ENCODE peak calls at places on chromosome 15, in four cellular contexts. One of them, this sample, is unnamed.

GRCh38 chr15:85477061-85477460 is 96.7 kb downstream of the AKAP13 start:
- DNase-seq in NCI-H1105: no peak
- DNase-seq in stimulated activated CD4-positive, alpha-beta T cell treated with anti-CD3 and anti-CD28 coated beads, Interleukin-12 subunit alpha, Interleukin-12 subunit beta, amount 100 ng/mL, for 4 hours: no peak
- DNase-seq in fibroblast of pulmonary artery: no peak
- DNase-seq in this sample: no peak

GRCh38 chr15:38690221-38690620 is 125.6 kb upstream of the RASGRP1 start:
- DNase-seq in NCI-H1105: no peak
- DNase-seq in stimulated activated CD4-positive, alpha-beta T cell treated with anti-CD3 and anti-CD28 coated beads, Interleukin-12 subunit alpha, Interleukin-12 subunit beta, amount 100 ng/mL, for 4 hours: no peak
- DNase-seq in fibroblast of pulmonary artery: no peak
- DNase-seq in this sample: no peak

GRCh38 chr15:90817117-90818057 is 51.0 kb upstream of the FURIN start:
- DNase-seq in NCI-H1105: no peak
- DNase-seq in stimulated activated CD4-positive, alpha-beta T cell treated with anti-CD3 and anti-CD28 coated beads, Interleukin-12 subunit alpha, Interleukin-12 subunit beta, amount 100 ng/mL, for 4 hours: no peak
- DNase-seq in fibroblast of pulmonary artery: no peak
- DNase-seq in this sample: no peak

GRCh38 chr15:48427960-48428547 is 96.8 kb downstream of the DUT start:
- DNase-seq in NCI-H1105: no peak
- DNase-seq in stimulated activated CD4-positive, alpha-beta T cell treated with anti-CD3 and anti-CD28 coated beads, Interleukin-12 subunit alpha, Interleukin-12 subunit beta, amount 100 ng/mL, for 4 hours: no peak
- DNase-seq in fibroblast of pulmonary artery: peak; percentile 26
- DNase-seq in this sample: no peak

GRCh38 chr15:70050970-70051369 is 46.7 kb downstream of the TLE3 start:
- DNase-seq in NCI-H1105: no peak
- DNase-seq in stimulated activated CD4-positive, alpha-beta T cell treated with anti-CD3 and anti-CD28 coated beads, Interleukin-12 subunit alpha, Interleukin-12 subunit beta, amount 100 ng/mL, for 4 hours: no peak
- DNase-seq in fibroblast of pulmonary artery: no peak
- DNase-seq in this sample: no peak

GRCh38 chr15:60009124-60009523 is 5.0 kb downstream of the FOXB1 start:
- DNase-seq in NCI-H1105: peak; percentile 66
- DNase-seq in stimulated activated CD4-positive, alpha-beta T cell treated with anti-CD3 and anti-CD28 coated beads, Interleukin-12 subunit alpha, Interleukin-12 subunit beta, amount 100 ng/mL, for 4 hours: no peak
- DNase-seq in fibroblast of pulmonary artery: no peak
- DNase-seq in this sample: no peak

GRCh38 chr15:96720251-96720650 is 389.8 kb downstream of the NR2F2 start:
- DNase-seq in NCI-H1105: no peak
- DNase-seq in stimulated activated CD4-positive, alpha-beta T cell treated with anti-CD3 and anti-CD28 coated beads, Interleukin-12 subunit alpha, Interleukin-12 subunit beta, amount 100 ng/mL, for 4 hours: no peak
- DNase-seq in fibroblast of pulmonary artery: no peak
- DNase-seq in this sample: no peak

GRCh38 chr15:74978503-74978902 is 16.9 kb upstream of the SCAMP5 start:
- DNase-seq in NCI-H1105: no peak
- DNase-seq in stimulated activated CD4-positive, alpha-beta T cell treated with anti-CD3 and anti-CD28 coated beads, Interleukin-12 subunit alpha, Interleukin-12 subunit beta, amount 100 ng/mL, for 4 hours: no peak
- DNase-seq in fibroblast of pulmonary artery: peak; percentile 22
- DNase-seq in this sample: peak; percentile 56

GRCh38 chr15:50945725-50946124 is 37.2 kb downstream of the AP4E1 start:
- DNase-seq in NCI-H1105: no peak
- DNase-seq in stimulated activated CD4-positive, alpha-beta T cell treated with anti-CD3 and anti-CD28 coated beads, Interleukin-12 subunit alpha, Interleukin-12 subunit beta, amount 100 ng/mL, for 4 hours: no peak
- DNase-seq in fibroblast of pulmonary artery: peak; percentile 46
- DNase-seq in this sample: no peak

GRCh38 chr15:28786521-28786920 is 61.9 kb downstream of the GOLGA6L7 start:
- DNase-seq in NCI-H1105: no peak
- DNase-seq in stimulated activated CD4-positive, alpha-beta T cell treated with anti-CD3 and anti-CD28 coated beads, Interleukin-12 subunit alpha, Interleukin-12 subunit beta, amount 100 ng/mL, for 4 hours: no peak
- DNase-seq in fibroblast of pulmonary artery: peak; percentile 80
- DNase-seq in this sample: peak; percentile 53

GRCh38 chr15:29037997-29038700 is 152.4 kb downstream of the APBA2 start:
- DNase-seq in NCI-H1105: no peak
- DNase-seq in stimulated activated CD4-positive, alpha-beta T cell treated with anti-CD3 and anti-CD28 coated beads, Interleukin-12 subunit alpha, Interleukin-12 subunit beta, amount 100 ng/mL, for 4 hours: no peak
- DNase-seq in fibroblast of pulmonary artery: no peak
- DNase-seq in this sample: no peak

GRCh38 chr15:76217029-76217866 is 94.0 kb downstream of the ETFA start:
- DNase-seq in NCI-H1105: no peak
- DNase-seq in stimulated activated CD4-positive, alpha-beta T cell treated with anti-CD3 and anti-CD28 coated beads, Interleukin-12 subunit alpha, Interleukin-12 subunit beta, amount 100 ng/mL, for 4 hours: no peak
- DNase-seq in fibroblast of pulmonary artery: peak; percentile 57
- DNase-seq in this sample: peak; percentile 29

GRCh38 chr15:90870354-90871096 is 2.1 kb downstream of the FURIN start:
- DNase-seq in NCI-H1105: no peak
- DNase-seq in stimulated activated CD4-positive, alpha-beta T cell treated with anti-CD3 and anti-CD28 coated beads, Interleukin-12 subunit alpha, Interleukin-12 subunit beta, amount 100 ng/mL, for 4 hours: no peak
- DNase-seq in fibroblast of pulmonary artery: peak; percentile 37
- DNase-seq in this sample: peak; percentile 42

GRCh38 chr15:29043731-29044485 is 158.1 kb downstream of the APBA2 start:
- DNase-seq in NCI-H1105: no peak
- DNase-seq in stimulated activated CD4-positive, alpha-beta T cell treated with anti-CD3 and anti-CD28 coated beads, Interleukin-12 subunit alpha, Interleukin-12 subunit beta, amount 100 ng/mL, for 4 hours: no peak
- DNase-seq in fibroblast of pulmonary artery: peak; percentile 43
- DNase-seq in this sample: peak; percentile 28

GRCh38 chr15:65086680-65087111 is 10.2 kb downstream of the KBTBD13 start:
- DNase-seq in NCI-H1105: no peak
- DNase-seq in stimulated activated CD4-positive, alpha-beta T cell treated with anti-CD3 and anti-CD28 coated beads, Interleukin-12 subunit alpha, Interleukin-12 subunit beta, amount 100 ng/mL, for 4 hours: no peak
- DNase-seq in fibroblast of pulmonary artery: no peak
- DNase-seq in this sample: no peak

GRCh38 chr15:31013863-31014607 is 22.6 kb upstream of the MTMR10 start:
- DNase-seq in NCI-H1105: no peak
- DNase-seq in stimulated activated CD4-positive, alpha-beta T cell treated with anti-CD3 and anti-CD28 coated beads, Interleukin-12 subunit alpha, Interleukin-12 subunit beta, amount 100 ng/mL, for 4 hours: no peak
- DNase-seq in fibroblast of pulmonary artery: no peak
- DNase-seq in this sample: no peak

GRCh38 chr15:56765252-56765651 is 31.9 kb upstream of the ZNF280D start:
- DNase-seq in NCI-H1105: no peak
- DNase-seq in stimulated activated CD4-positive, alpha-beta T cell treated with anti-CD3 and anti-CD28 coated beads, Interleukin-12 subunit alpha, Interleukin-12 subunit beta, amount 100 ng/mL, for 4 hours: no peak
- DNase-seq in fibroblast of pulmonary artery: peak; percentile 92
- DNase-seq in this sample: peak; percentile 84

GRCh38 chr15:29914441-29915053 is 92.3 kb upstream of the TJP1 start:
- DNase-seq in NCI-H1105: no peak
- DNase-seq in stimulated activated CD4-positive, alpha-beta T cell treated with anti-CD3 and anti-CD28 coated beads, Interleukin-12 subunit alpha, Interleukin-12 subunit beta, amount 100 ng/mL, for 4 hours: no peak
- DNase-seq in fibroblast of pulmonary artery: no peak
- DNase-seq in this sample: no peak

GRCh38 chr15:77026501-77027110 is 31.7 kb downstream of the PSTPIP1 start:
- DNase-seq in NCI-H1105: no peak
- DNase-seq in stimulated activated CD4-positive, alpha-beta T cell treated with anti-CD3 and anti-CD28 coated beads, Interleukin-12 subunit alpha, Interleukin-12 subunit beta, amount 100 ng/mL, for 4 hours: no peak
- DNase-seq in fibroblast of pulmonary artery: no peak
- DNase-seq in this sample: no peak

GRCh38 chr15:71716990-71717389 is 93.4 kb upstream of the NR2E3 start:
- DNase-seq in NCI-H1105: no peak
- DNase-seq in stimulated activated CD4-positive, alpha-beta T cell treated with anti-CD3 and anti-CD28 coated beads, Interleukin-12 subunit alpha, Interleukin-12 subunit beta, amount 100 ng/mL, for 4 hours: no peak
- DNase-seq in fibroblast of pulmonary artery: peak; percentile 50
- DNase-seq in this sample: peak; percentile 58

GRCh38 chr15:99409097-99409473 is 156.7 kb upstream of the MEF2A start:
- DNase-seq in NCI-H1105: no peak
- DNase-seq in stimulated activated CD4-positive, alpha-beta T cell treated with anti-CD3 and anti-CD28 coated beads, Interleukin-12 subunit alpha, Interleukin-12 subunit beta, amount 100 ng/mL, for 4 hours: no peak
- DNase-seq in fibroblast of pulmonary artery: peak; percentile 71
- DNase-seq in this sample: peak; percentile 52

GRCh38 chr15:75455982-75456531 is 4.6 kb upstream of the SIN3A start:
- DNase-seq in NCI-H1105: no peak
- DNase-seq in stimulated activated CD4-positive, alpha-beta T cell treated with anti-CD3 and anti-CD28 coated beads, Interleukin-12 subunit alpha, Interleukin-12 subunit beta, amount 100 ng/mL, for 4 hours: no peak
- DNase-seq in fibroblast of pulmonary artery: peak; percentile 53
- DNase-seq in this sample: peak; percentile 36

GRCh38 chr15:60554494-60554893 is 75.6 kb upstream of the ICE2 start:
- DNase-seq in NCI-H1105: no peak
- DNase-seq in stimulated activated CD4-positive, alpha-beta T cell treated with anti-CD3 and anti-CD28 coated beads, Interleukin-12 subunit alpha, Interleukin-12 subunit beta, amount 100 ng/mL, for 4 hours: no peak
- DNase-seq in fibroblast of pulmonary artery: no peak
- DNase-seq in this sample: no peak

GRCh38 chr15:94383706-94384105 is 152.3 kb downstream of the MCTP2 start:
- DNase-seq in NCI-H1105: no peak
- DNase-seq in stimulated activated CD4-positive, alpha-beta T cell treated with anti-CD3 and anti-CD28 coated beads, Interleukin-12 subunit alpha, Interleukin-12 subunit beta, amount 100 ng/mL, for 4 hours: no peak
- DNase-seq in fibroblast of pulmonary artery: no peak
- DNase-seq in this sample: peak; percentile 89

GRCh38 chr15:66655511-66655910 is 46.5 kb upstream of the SMAD6 start:
- DNase-seq in NCI-H1105: no peak
- DNase-seq in stimulated activated CD4-positive, alpha-beta T cell treated with anti-CD3 and anti-CD28 coated beads, Interleukin-12 subunit alpha, Interleukin-12 subunit beta, amount 100 ng/mL, for 4 hours: no peak
- DNase-seq in fibroblast of pulmonary artery: no peak
- DNase-seq in this sample: no peak

GRCh38 chr15:77019476-77020331 is 24.8 kb downstream of the PSTPIP1 start:
- DNase-seq in NCI-H1105: no peak
- DNase-seq in stimulated activated CD4-positive, alpha-beta T cell treated with anti-CD3 and anti-CD28 coated beads, Interleukin-12 subunit alpha, Interleukin-12 subunit beta, amount 100 ng/mL, for 4 hours: peak; percentile 34
- DNase-seq in fibroblast of pulmonary artery: peak; percentile 23
- DNase-seq in this sample: peak; percentile 56

GRCh38 chr15:74788716-74789151 is 6.9 kb downstream of the CSK start:
- DNase-seq in NCI-H1105: no peak
- DNase-seq in stimulated activated CD4-positive, alpha-beta T cell treated with anti-CD3 and anti-CD28 coated beads, Interleukin-12 subunit alpha, Interleukin-12 subunit beta, amount 100 ng/mL, for 4 hours: no peak
- DNase-seq in fibroblast of pulmonary artery: no peak
- DNase-seq in this sample: no peak

GRCh38 chr15:40150163-40150925 is 10.5 kb upstream of the BUB1B start:
- DNase-seq in NCI-H1105: peak; percentile 53
- DNase-seq in stimulated activated CD4-positive, alpha-beta T cell treated with anti-CD3 and anti-CD28 coated beads, Interleukin-12 subunit alpha, Interleukin-12 subunit beta, amount 100 ng/mL, for 4 hours: no peak
- DNase-seq in fibroblast of pulmonary artery: peak; percentile 68
- DNase-seq in this sample: peak; percentile 57